ENCODE peak calls at places on chromosome 3, in four cellular contexts. T, A, H and E are unnamed samples.

GRCh38 chr3:175404667-175405066 is 545.5 kb downstream of the NAALADL2 start:
- DNase-seq in T (no peak), A (no peak), H (no peak), E (no peak)

GRCh38 chr3:93979850-93980677 is at the start of gene ARL13B:
- DNase-seq in H (peak), T (peak), A (peak), E (peak)

GRCh38 chr3:48926425-48927392 is 8.1 kb downstream of the ARIH2 start:
- DNase-seq in H (no peak), A (peak), T (no peak), E (no peak)

GRCh38 chr3:141632779-141633374 is 105.2 kb upstream of the RNF7 start:
- DNase-seq in A (no peak), T (peak), H (no peak), E (no peak)

GRCh38 chr3:76661527-76662250 is 378.2 kb upstream of the ROBO2 start:
- DNase-seq in A (no peak), T (peak), H (no peak), E (no peak)

GRCh38 chr3:46576899-46577298 is 10.8 kb upstream of the LRRC2 start:
- DNase-seq in H (no peak), T (peak), A (no peak), E (no peak)

GRCh38 chr3:10263549-10264363 is 15.5 kb downstream of the TATDN2 start:
- DNase-seq in T (peak), H (peak), A (peak), E (no peak)

GRCh38 chr3:106332884-106333283 is 464.1 kb upstream of the CBLB start:
- DNase-seq in A (peak), T (peak), H (no peak), E (no peak)

GRCh38 chr3:21839592-21839991 is 88.6 kb upstream of the ZNF385D start:
- DNase-seq in T (no peak), H (no peak), A (peak), E (no peak)
- TF ChIP-seq CTCF in T (peak), H (no peak), A (no peak), E (no peak)

GRCh38 chr3:31908391-31909097 is 72.5 kb downstream of the OSBPL10 start:
- DNase-seq in T (no peak), A (peak), H (no peak), E (no peak)
- TF ChIP-seq CTCF in T (peak), A (no peak), H (no peak), E (no peak)

GRCh38 chr3:128436214-128436613 is 30.5 kb downstream of the DNAJB8 start:
- DNase-seq in A (no peak), H (no peak), T (no peak), E (no peak)

GRCh38 chr3:128439226-128439625 is 27.5 kb downstream of the DNAJB8 start:
- DNase-seq in T (no peak), A (no peak), H (no peak), E (no peak)

GRCh38 chr3:128442070-128442469 is 24.6 kb downstream of the DNAJB8 start:
- DNase-seq in T (no peak), H (no peak), A (no peak), E (no peak)

GRCh38 chr3:128435561-128435960 is 31.1 kb downstream of the DNAJB8 start:
- DNase-seq in A (no peak), H (no peak), T (no peak), E (no peak)

GRCh38 chr3:128438488-128439072 is 28.1 kb downstream of the DNAJB8 start:
- DNase-seq in H (no peak), A (no peak), T (peak), E (no peak)
- TF ChIP-seq CTCF in H (no peak), A (peak), T (peak), E (no peak)

DNA sequence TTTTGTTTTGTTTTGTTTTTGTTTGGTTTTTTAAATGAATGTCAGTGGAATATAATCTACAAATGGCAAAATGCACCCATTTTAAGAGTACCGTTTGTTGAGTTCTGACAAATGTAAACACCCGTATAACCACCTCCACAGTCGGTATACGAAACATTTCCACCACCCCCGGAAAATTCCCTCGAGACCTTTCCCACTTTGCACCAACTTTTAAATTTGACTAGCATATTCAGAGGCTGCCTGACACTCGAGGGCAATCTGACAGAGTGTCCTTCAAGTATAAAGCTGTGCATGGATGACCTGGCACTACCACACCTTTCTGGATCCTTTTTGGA is 629 bp upstream of the ARHGEF3 start:
- DNase-seq in A (no peak), T (no peak), H (no peak), E (no peak)
- TF ChIP-seq CTCF in A (no peak), T (no peak), H (peak), E (no peak)

GRCh38 chr3:173875790-173876189 is 478.2 kb downstream of the NLGN1 start:
- DNase-seq in T (no peak), A (no peak), H (no peak), E (no peak)

GRCh38 chr3:173870976-173871375 is 473.4 kb downstream of the NLGN1 start:
- DNase-seq in A (no peak), T (no peak), H (no peak), E (no peak)

DNA sequence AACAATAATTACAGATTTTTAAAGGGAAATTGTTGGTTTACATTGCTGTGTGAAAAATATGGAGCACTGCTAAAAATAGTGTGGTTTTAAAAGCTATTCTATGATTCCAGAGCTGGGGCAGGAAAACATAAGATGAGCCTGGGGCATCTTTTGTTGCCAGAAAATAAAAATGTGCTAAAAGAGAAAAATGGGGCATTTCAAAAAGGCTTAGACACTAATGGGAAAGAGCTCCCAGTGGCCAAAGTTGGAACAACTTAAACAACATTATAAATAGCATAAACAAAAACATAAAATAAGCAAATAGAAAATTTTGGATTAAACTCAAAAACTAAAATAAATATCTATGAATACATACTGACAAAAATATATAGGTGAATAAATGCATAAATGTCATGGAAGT is 478.9 kb downstream of the NLGN1 start:
- DNase-seq in A (peak), H (no peak), T (no peak), E (no peak)
- TF ChIP-seq CTCF in A (no peak), H (no peak), T (peak), E (no peak)